ENCODE peak calls at places on chromosomes 6 and 20, in nine cellular contexts. C, K, H, V, F, E, S, I and D are unnamed samples.

GRCh38 chr20:24502184-24502583 is 32.8 kb downstream of the SYNDIG1 start:
- DNase-seq in I (peak; percentile 76), F (peak; percentile 10), V (peak; percentile 62), C (peak; percentile 84), K (peak; percentile 75), H (no peak), E (no peak), S (peak; percentile 76), D (no peak)

GRCh38 chr6:96211341-96211740 is 195.6 kb downstream of the FUT9 start:
- DNase-seq in I (no peak), S (no peak), F (no peak), H (no peak), V (no peak), E (no peak), C (no peak), K (no peak), D (no peak)

GRCh38 chr6:18595774-18596528 is 208.8 kb downstream of the RNF144B start:
- DNase-seq in S (no peak), C (peak; percentile 53), E (peak; percentile 68), I (peak; percentile 87), H (peak; percentile 36), V (peak; percentile 67), K (peak; percentile 79), F (peak; percentile 64), D (peak; percentile 69)

GRCh38 chr6:150894935-150895686 is 29.6 kb downstream of the MTHFD1L start:
- DNase-seq in E (no peak), C (peak; percentile 72), S (no peak), K (peak; percentile 43), F (no peak), H (no peak), I (peak; percentile 31), V (peak; percentile 60), D (no peak)

GRCh38 chr6:141265748-141266647 is 866.7 kb upstream of the GJE1 start:
- DNase-seq in I (no peak), K (no peak), V (no peak), F (no peak), S (no peak), E (no peak), C (peak; percentile 14), H (no peak), D (no peak)

GRCh38 chr6:86193821-86194220 is 551.1 kb upstream of the SYNCRIP start:
- DNase-seq in F (no peak), S (no peak), I (no peak), H (no peak), K (no peak), E (no peak), C (no peak), V (no peak), D (no peak)

GRCh38 chr20:53343433-53343832 is 250.2 kb downstream of the ZNF217 start:
- DNase-seq in F (no peak), E (peak; percentile 77), V (no peak), H (no peak), K (no peak), C (no peak), I (no peak), S (no peak), D (no peak)

GRCh38 chr20:43442310-43442880 is 15.3 kb upstream of the SRSF6 start:
- DNase-seq in S (no peak), K (no peak), E (no peak), C (no peak), V (no peak), H (no peak), I (peak; percentile 25), F (peak; percentile 58), D (no peak)

GRCh38 chr6:139943391-139943790 is 568.9 kb upstream of the CITED2 start:
- DNase-seq in I (peak; percentile 54), K (no peak), F (no peak), H (peak; percentile 48), S (no peak), C (peak; percentile 97), V (peak; percentile 79), E (no peak), D (peak; percentile 20)

GRCh38 chr6:139941826-139942225 is 567.4 kb upstream of the CITED2 start:
- DNase-seq in K (no peak), C (no peak), H (no peak), F (no peak), I (no peak), V (no peak), S (no peak), E (no peak), D (no peak)

GRCh38 chr6:139940741-139941712 is 566.6 kb upstream of the CITED2 start:
- DNase-seq in K (no peak), S (no peak), C (peak; percentile 37), I (no peak), V (peak; percentile 52), F (no peak), E (no peak), H (no peak), D (no peak)

GRCh38 chr6:139944131-139944530 is 569.7 kb upstream of the CITED2 start:
- DNase-seq in E (no peak), V (no peak), I (no peak), C (no peak), K (no peak), H (no peak), F (no peak), S (no peak), D (no peak)

GRCh38 chr6:139942333-139942732 is 567.9 kb upstream of the CITED2 start:
- DNase-seq in V (no peak), E (no peak), S (no peak), I (no peak), C (no peak), H (no peak), K (no peak), F (no peak), D (no peak)
- H3K27ac ChIP-seq in V (no peak overlapping the region), E (no peak overlapping the region), S (no peak overlapping the region), I (peak overlapping the region; percentile 52), C (no peak overlapping the region), H (no peak overlapping the region), K (peak overlapping the region; percentile 64), F (no peak overlapping the region), D (peak overlapping the region; percentile 8)

GRCh38 chr20:56810141-56810540 is 181.0 kb downstream of the TFAP2C start:
- DNase-seq in F (no peak), S (no peak), H (no peak), V (no peak), K (no peak), E (no peak), C (no peak), I (no peak), D (no peak)

GRCh38 chr20:56808732-56809131 is 179.6 kb downstream of the TFAP2C start:
- DNase-seq in C (no peak), I (no peak), H (no peak), K (no peak), V (no peak), F (peak; percentile 42), E (no peak), S (no peak), D (no peak)

GRCh38 chr20:56808119-56808725 is 179.1 kb downstream of the TFAP2C start:
- DNase-seq in H (no peak), K (no peak), E (no peak), I (no peak), S (no peak), C (no peak), V (no peak), F (no peak), D (no peak)

GRCh38 chr20:56807118-56807517 is 178.0 kb downstream of the TFAP2C start:
- DNase-seq in F (no peak), H (no peak), V (no peak), I (no peak), K (no peak), E (no peak), C (no peak), S (no peak), D (no peak)

DNA sequence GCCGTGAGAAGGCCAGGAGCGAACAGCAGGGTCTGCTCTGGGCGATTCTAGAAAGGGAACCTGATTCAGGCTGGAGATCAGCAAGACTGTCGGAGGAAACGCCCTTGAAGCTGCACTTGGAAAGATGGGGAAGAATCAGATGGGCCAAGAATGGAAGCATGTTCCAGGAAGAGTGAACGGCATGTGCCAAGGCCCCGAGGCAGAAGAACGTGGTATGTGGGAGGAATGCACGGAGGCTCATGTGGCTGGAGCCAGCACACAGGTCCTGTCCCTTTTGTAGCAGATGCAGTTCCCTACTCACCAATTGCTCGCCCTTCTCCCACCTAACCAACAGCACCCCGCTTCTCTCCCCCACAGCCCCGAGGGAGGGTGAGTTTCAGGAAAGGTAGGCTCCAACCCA is 180.6 kb downstream of the TFAP2C start:
- DNase-seq in K (no peak), F (no peak), C (no peak), E (no peak), H (no peak), S (no peak), V (no peak), I (no peak), D (no peak)
- H3K27ac ChIP-seq in K (no peak overlapping the region), F (no peak overlapping the region), C (no peak overlapping the region), E (no peak overlapping the region), H (no peak overlapping the region), S (no peak overlapping the region), V (no peak overlapping the region), I (no peak overlapping the region), D (no peak overlapping the region)

DNA sequence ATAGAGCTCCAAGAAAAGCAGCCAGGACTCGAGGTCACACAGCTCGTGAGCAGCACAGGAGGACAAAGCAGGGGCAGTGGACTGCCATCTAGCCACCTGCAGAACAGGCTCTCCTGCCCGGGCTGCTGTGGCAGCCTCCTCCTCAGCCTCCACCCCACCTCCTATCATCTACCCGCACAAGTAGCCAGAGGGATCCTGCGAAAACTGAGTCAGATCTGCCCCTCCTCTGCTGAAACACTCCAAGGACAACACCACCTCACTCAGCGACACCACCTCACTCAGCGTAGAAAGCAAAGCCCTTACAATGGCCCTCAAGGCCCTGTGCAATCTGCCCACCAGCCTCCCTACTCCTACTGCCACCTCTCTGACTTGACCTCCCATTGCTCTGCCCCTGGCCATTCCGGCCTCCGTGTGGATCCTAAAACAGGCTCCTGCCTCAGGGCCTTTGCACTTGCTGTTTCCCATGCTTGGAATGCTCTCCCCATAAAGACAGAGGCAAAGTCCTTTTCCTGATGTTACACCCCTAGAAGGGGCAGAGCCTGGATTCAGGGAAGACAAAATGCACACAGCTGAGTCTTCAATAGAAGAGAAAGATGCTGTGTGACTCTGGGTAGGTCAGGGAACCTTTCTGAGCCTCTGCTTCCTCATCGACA is 19.3 kb downstream of the PREX1 start:
- DNase-seq in V (no peak), S (no peak), C (no peak), E (no peak), I (no peak), F (no peak), K (no peak), H (no peak), D (no peak)
- H3K27ac ChIP-seq in V (no peak overlapping the region), S (no peak overlapping the region), C (no peak overlapping the region), E (no peak overlapping the region), I (no peak overlapping the region), F (no peak overlapping the region), K (peak overlapping the region; percentile 70), H (no peak overlapping the region), D (no peak overlapping the region)

DNA sequence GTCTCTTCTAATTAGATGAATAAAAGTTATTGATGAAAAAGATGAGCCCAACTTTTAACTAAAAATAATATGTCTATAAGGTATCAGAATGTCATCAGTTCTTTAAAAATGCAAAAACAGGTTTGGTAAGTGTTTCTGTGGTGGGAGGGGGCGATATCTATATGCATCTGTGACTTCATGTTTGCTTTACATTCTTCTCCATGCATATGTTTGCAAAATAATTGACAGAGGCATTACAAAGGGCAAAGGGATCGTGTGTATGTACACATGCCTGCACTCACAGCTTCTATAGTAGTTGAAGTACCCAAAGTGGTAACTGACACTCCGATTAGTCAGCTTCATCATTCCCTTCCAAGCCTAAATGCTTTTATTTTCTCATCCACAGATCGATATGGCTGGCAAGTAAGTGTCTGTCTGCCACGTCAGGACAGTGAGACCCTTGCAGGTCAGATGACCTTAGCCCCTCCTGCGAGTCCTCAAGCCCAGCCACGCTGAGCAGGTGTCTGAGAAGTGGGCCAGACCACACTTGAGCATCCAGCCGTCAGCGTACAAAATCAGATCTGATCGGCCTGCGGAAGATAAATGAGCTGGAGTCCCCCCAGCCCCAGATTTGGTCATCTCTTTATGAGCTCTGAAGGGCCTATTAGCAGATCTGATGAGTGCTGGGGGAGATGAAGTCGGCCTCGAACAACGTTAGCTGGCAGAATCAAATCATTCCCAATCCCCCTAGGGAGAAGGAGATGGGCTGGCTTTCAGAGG is 369.1 kb downstream of the MAFB start:
- DNase-seq in S (no peak), H (no peak), V (no peak), K (no peak), F (no peak), E (no peak), C (no peak), I (no peak), D (no peak)
- H3K27ac ChIP-seq in S (no peak overlapping the region), H (no peak overlapping the region), V (no peak overlapping the region), K (no peak overlapping the region), F (no peak overlapping the region), E (no peak overlapping the region), C (no peak overlapping the region), I (no peak overlapping the region), D (no peak overlapping the region)